ENCODE peak calls at places on chromosomes 11 and 22, in five cellular contexts. Q is neural crest cell, I is RWPE2, W is fibroblast of lung, A is spleen. Y is an unnamed sample.

GRCh38 chr11:63613517-63614135 is 607 bp downstream of the PLAAT3 start:
- DNase-seq in Q (no peak), I (no peak), W (no peak), A (peak; percentile 89), Y (peak; percentile 42)

GRCh38 chr11:123590296-123590912 is 64.0 kb downstream of the SCN3B start:
- DNase-seq in Q (no peak), I (no peak), W (peak; percentile 63), A (no peak), Y (no peak)

GRCh38 chr11:86938900-86939880 is 16.0 kb downstream of the FZD4 start:
- DNase-seq in Q (no peak), I (no peak), W (no peak), A (no peak), Y (no peak)

GRCh38 chr22:30802202-30803166 is 107.8 kb downstream of the OSBP2 start:
- DNase-seq in Q (peak; percentile 82), I (peak; percentile 94), W (peak; percentile 92), A (peak; percentile 85), Y (peak; percentile 79)

GRCh38 chr11:9719949-9720646 is 56.2 kb downstream of the SWAP70 start:
- DNase-seq in Q (no peak), I (no peak), W (no peak), A (no peak), Y (no peak)

GRCh38 chr11:73270089-73270854 is 1.9 kb upstream of the P2RY6 start:
- DNase-seq in Q (no peak), I (no peak), W (no peak), A (no peak), Y (no peak)

GRCh38 chr22:36183446-36183845 is 18.2 kb downstream of the APOL4 start:
- DNase-seq in Q (no peak), I (no peak), W (no peak), A (no peak), Y (no peak)

GRCh38 chr11:12864316-12865156 is 144.6 kb upstream of the RASSF10 start:
- DNase-seq in Q (no peak), I (no peak), W (peak; percentile 92), A (no peak), Y (no peak)

GRCh38 chr22:27718186-27719032 is 83.1 kb downstream of the MN1 start:
- DNase-seq in Q (no peak), I (peak; percentile 92), W (peak; percentile 96), A (peak; percentile 58), Y (peak; percentile 72)

GRCh38 chr22:34395370-34395769 is 475.1 kb upstream of the LARGE1 start:
- DNase-seq in Q (no peak), I (no peak), W (no peak), A (no peak), Y (no peak)

DNA sequence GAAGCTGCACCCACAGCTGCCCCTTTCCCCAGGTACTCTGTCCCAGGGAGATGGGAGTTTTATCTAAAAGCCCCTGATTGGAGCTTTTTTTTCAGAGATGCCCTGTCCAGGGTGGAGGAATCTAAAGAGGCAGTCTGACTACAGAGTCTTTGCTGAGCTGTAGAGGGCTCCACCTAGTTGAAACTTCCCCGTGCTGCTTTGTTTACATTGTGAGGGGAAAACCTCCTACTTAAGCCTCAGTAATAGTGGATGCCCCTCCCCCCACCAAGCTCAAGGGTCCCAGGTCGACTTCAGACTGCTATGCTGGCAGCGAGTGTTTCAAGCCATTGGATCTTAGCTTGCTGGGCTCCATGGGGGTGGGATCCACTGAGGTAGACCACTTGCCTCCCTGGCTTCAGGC is 470.1 kb upstream of the LARGE1 start:
- DNase-seq in Q (no peak), I (no peak), W (no peak), A (no peak), Y (no peak)
- TF ChIP-seq CTCF in Q (no peak), I (no peak), W (no peak), A (no peak), Y (no peak)

GRCh38 chr22:32202539-32203180 is 2.2 kb downstream of the RFPL2 start:
- DNase-seq in Q (peak; percentile 29), I (no peak), W (peak; percentile 41), A (no peak), Y (no peak)
- TF ChIP-seq CTCF in Q (peak; percentile 68), I (peak; percentile 68), W (peak; percentile 45), A (peak; percentile 19), Y (no peak)

GRCh38 chr22:23292453-23293350 is 112.4 kb downstream of the BCR start:
- DNase-seq in Q (no peak), I (no peak), W (no peak), A (no peak), Y (no peak)
- TF ChIP-seq CTCF in Q (no peak), I (no peak), W (no peak), A (no peak), Y (no peak)

DNA sequence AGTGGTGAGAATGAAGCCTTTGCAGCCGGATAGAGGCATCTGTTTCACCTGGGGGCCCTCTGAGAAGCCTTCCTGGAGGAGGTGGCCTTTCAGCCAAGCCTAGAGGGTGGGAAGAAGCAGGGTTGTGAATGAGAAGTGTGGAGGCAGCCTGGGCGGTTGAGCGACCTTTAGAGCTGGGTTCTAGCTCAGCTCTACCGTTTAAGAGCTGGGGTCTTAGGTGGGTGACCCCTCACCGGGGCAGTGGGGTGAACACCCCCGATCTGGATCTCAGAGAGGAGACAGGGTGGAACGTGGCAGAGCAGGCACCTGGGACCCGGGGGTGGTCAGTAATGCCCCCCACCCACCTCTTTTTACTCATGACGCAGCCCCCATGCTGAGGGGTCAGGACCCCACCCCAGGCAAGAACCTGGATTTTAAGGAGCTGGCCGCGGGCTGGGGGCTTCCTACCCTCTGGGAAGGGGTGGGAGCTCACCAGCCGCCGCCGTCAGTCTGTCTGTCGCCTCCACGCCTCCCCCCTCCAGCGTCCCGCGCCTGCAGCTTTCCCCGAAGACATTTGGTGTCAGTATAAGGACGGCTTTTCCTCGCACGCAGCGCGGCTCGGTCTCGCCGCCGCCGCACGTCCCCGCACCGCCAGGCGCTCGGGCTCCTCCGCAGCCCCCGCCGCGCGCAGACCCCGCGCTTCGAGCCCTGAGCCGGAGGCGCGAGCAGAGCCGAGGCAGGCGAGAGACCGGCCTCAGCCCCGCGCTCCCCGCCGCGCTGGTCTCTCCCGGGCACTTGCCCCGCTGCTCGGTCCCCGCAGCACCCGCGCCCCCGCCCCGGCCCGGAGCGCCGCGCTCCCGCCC is 13.4 kb upstream of the CACNA1I start:
- DNase-seq in Q (no peak), I (no peak), W (peak; percentile 14), A (no peak), Y (no peak)
- TF ChIP-seq CTCF in Q (no peak), I (peak; percentile 43), W (peak; percentile 21), A (no peak), Y (no peak)